ENCODE peak calls at places on chromosome 14, in eight cellular contexts. F, I, Q, X, U, H, L and Z are unnamed samples.

GRCh38 chr14:58796636-58797429 is 159.1 kb downstream of the DACT1 start:
- DNase-seq in F (no peak), I (no peak), Q (no peak), X (no peak), U (peak), H (peak), L (no peak), Z (peak)

GRCh38 chr14:103401223-103402214 is 16.3 kb downstream of the MARK3 start:
- DNase-seq in F (no peak), I (peak), Q (no peak), X (peak), U (no peak), H (no peak), L (peak), Z (no peak)

GRCh38 chr14:99034711-99035171 is 237.3 kb downstream of the BCL11B start:
- DNase-seq in F (peak), I (no peak), Q (no peak), X (no peak), U (no peak), H (no peak), L (no peak), Z (no peak)

GRCh38 chr14:52961060-52961639 is 10.3 kb upstream of the FERMT2 start:
- DNase-seq in F (peak), I (no peak), Q (peak), X (peak), U (peak), H (peak), L (peak), Z (peak)

GRCh38 chr14:68535404-68536024 is 257.4 kb downstream of the ZFP36L1 start:
- DNase-seq in F (no peak), I (peak), Q (no peak), X (peak), U (no peak), H (no peak), L (peak), Z (no peak)

GRCh38 chr14:68000516-68000915 is 180.9 kb downstream of the RAD51B start:
- DNase-seq in F (no peak), I (no peak), Q (no peak), X (no peak), U (no peak), H (no peak), L (peak), Z (no peak)

GRCh38 chr14:58647777-58648176 is 10.0 kb downstream of the DACT1 start:
- DNase-seq in F (no peak), I (no peak), Q (no peak), X (no peak), U (no peak), H (no peak), L (no peak), Z (no peak)

GRCh38 chr14:24013654-24014514 is 25.2 kb downstream of the DHRS4L2 start:
- DNase-seq in F (peak), I (peak), Q (peak), X (peak), U (peak), H (peak), L (peak), Z (no peak)

GRCh38 chr14:53285806-53286205 is 132.7 kb upstream of the DDHD1 start:
- DNase-seq in F (no peak), I (no peak), Q (no peak), X (no peak), U (no peak), H (no peak), L (no peak), Z (no peak)

GRCh38 chr14:36520601-36521525 is 831 bp upstream of the NKX2-1 start:
- DNase-seq in F (peak), I (no peak), Q (no peak), X (peak), U (peak), H (peak), L (peak), Z (no peak)

GRCh38 chr14:40870252-40870651 is 736.4 kb upstream of the LRFN5 start:
- DNase-seq in F (no peak), I (no peak), Q (no peak), X (no peak), U (no peak), H (no peak), L (peak), Z (no peak)

GRCh38 chr14:50008562-50009355 is 107.6 kb downstream of the VCPKMT start:
- DNase-seq in F (no peak), I (no peak), Q (no peak), X (peak), U (no peak), H (no peak), L (no peak), Z (no peak)

GRCh38 chr14:76546426-76547221 is 170.7 kb downstream of the ESRRB start:
- DNase-seq in F (no peak), I (no peak), Q (peak), X (no peak), U (peak), H (peak), L (peak), Z (no peak)

GRCh38 chr14:50083467-50084337 is 32.7 kb downstream of the VCPKMT start:
- DNase-seq in F (no peak), I (no peak), Q (no peak), X (no peak), U (peak), H (no peak), L (no peak), Z (peak)

GRCh38 chr14:24331731-24332093 is 3.2 kb downstream of the ADCY4 start:
- DNase-seq in F (no peak), I (no peak), Q (no peak), X (no peak), U (no peak), H (no peak), L (no peak), Z (no peak)

GRCh38 chr14:89912667-89913211 is 41.8 kb downstream of the EFCAB11 start:
- DNase-seq in F (no peak), I (peak), Q (peak), X (peak), U (no peak), H (no peak), L (peak), Z (no peak)

GRCh38 chr14:99401624-99402282 is 78.9 kb downstream of the SETD3 start:
- DNase-seq in F (no peak), I (no peak), Q (no peak), X (no peak), U (no peak), H (no peak), L (no peak), Z (no peak)

GRCh38 chr14:65791551-65791981 is 379.0 kb downstream of the FUT8 start:
- DNase-seq in F (no peak), I (peak), Q (no peak), X (peak), U (peak), H (no peak), L (peak), Z (peak)

GRCh38 chr14:99257122-99257672 is 14.8 kb downstream of the BCL11B start:
- DNase-seq in F (no peak), I (no peak), Q (no peak), X (no peak), U (no peak), H (no peak), L (no peak), Z (no peak)

GRCh38 chr14:35289623-35290022 is 2.6 kb upstream of the PSMA6 start:
- DNase-seq in F (no peak), I (no peak), Q (no peak), X (no peak), U (no peak), H (no peak), L (no peak), Z (no peak)